ENCODE peak calls at places on chromosome 4, in four cellular contexts. H, Z, U and W are unnamed samples.
A peak's percentile ranks its signal among the peaks of the same experiment; 100 is the strongest.

GRCh38 chr4:151624606-151625565 is 135.9 kb downstream of the GATB start:
- DNase-seq in H (no peak), Z (no peak), U (no peak), W (no peak)

GRCh38 chr4:8917321-8917811 is 45.7 kb upstream of the HMX1 start:
- DNase-seq in H (no peak), Z (no peak), U (no peak), W (no peak)

GRCh38 chr4:15003441-15003890 is 1.2 kb downstream of the CPEB2 start:
- DNase-seq in H (peak; percentile 61), Z (no peak), U (no peak), W (no peak)

GRCh38 chr4:40309250-40309774 is 25.8 kb upstream of the CHRNA9 start:
- DNase-seq in H (peak; percentile 72), Z (peak; percentile 77), U (peak; percentile 64), W (peak; percentile 61)

GRCh38 chr4:52574036-52574435 is 85.1 kb downstream of the USP46 start:
- DNase-seq in H (no peak), Z (no peak), U (no peak), W (no peak)

GRCh38 chr4:7390906-7391636 is 43.7 kb downstream of the PSAPL1 start:
- DNase-seq in H (no peak), Z (no peak), U (no peak), W (no peak)

GRCh38 chr4:157372154-157372553 is 151.6 kb downstream of the GRIA2 start:
- DNase-seq in H (no peak), Z (no peak), U (no peak), W (no peak)

GRCh38 chr4:5810770-5811430 is 82.0 kb downstream of the CRMP1 start:
- DNase-seq in H (no peak), Z (no peak), U (no peak), W (no peak)

GRCh38 chr4:94202769-94203168 is 4.9 kb upstream of the SMARCAD1 start:
- DNase-seq in H (no peak), Z (no peak), U (no peak), W (no peak)

GRCh38 chr4:8557151-8558076 is 22.8 kb upstream of the GPR78 start:
- DNase-seq in H (no peak), Z (no peak), U (no peak), W (no peak)

DNA sequence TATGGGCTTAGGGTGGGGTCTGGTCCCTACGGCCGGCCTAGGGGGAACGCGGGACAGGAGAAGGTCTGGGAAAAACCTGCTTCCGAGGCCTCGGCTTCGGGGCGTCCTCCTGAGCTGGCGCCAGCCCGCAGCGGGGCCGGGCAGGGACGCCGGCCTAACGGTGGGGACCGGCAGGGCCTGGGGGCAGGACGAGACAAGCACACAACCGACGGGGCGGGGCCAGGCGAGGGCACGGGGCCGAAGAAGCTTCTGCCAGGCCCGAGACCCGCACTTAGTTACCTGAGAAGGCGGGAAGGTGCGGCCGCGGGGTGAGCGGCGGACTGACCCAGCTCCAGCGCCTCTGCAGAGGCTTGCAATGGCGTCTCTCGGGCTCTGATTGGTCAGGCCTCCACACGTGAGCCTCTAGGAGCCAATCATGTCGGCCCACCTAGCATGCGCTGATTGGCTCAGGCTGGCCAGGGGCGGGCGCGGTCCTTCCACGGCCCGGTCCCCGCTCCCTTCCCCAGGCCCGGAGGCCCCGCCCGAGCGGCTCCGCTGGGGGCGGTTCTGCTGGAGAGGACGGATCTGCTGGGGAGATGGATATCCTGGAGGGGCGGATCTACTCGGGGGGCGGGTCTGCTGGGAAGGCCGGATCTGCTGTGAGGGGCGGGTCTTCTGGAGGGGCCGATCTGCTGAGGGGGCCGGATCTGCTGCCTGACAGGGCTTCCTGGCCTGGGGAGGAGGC is 44.3 kb downstream of the CPLX1 start:
- DNase-seq in H (peak; percentile 98), Z (peak; percentile 96), U (peak; percentile 97), W (peak; percentile 82)
- TF ChIP-seq TCF7L2 in H (no peak), Z (peak; percentile 32), U (no peak), W (no peak)

GRCh38 chr4:76738081-76738931 is 159.6 kb downstream of the SOWAHB start:
- DNase-seq in H (no peak), Z (no peak), U (no peak), W (no peak)
- TF ChIP-seq TCF7L2 in H (no peak), Z (no peak), U (no peak), W (no peak)

GRCh38 chr4:186300659-186301377 is 34.8 kb downstream of the F11 start:
- DNase-seq in H (no peak), Z (no peak), U (no peak), W (no peak)

GRCh38 chr4:186307916-186308315 is 41.9 kb downstream of the F11 start:
- DNase-seq in H (no peak), Z (no peak), U (no peak), W (no peak)

GRCh38 chr4:186304216-186304615 is 38.2 kb downstream of the F11 start:
- DNase-seq in H (no peak), Z (no peak), U (no peak), W (no peak)

GRCh38 chr4:186307497-186307896 is 41.5 kb downstream of the F11 start:
- DNase-seq in H (no peak), Z (no peak), U (no peak), W (no peak)

GRCh38 chr4:186304816-186305520 is 39.0 kb downstream of the F11 start:
- DNase-seq in H (no peak), Z (no peak), U (no peak), W (no peak)
- TF ChIP-seq TCF7L2 in H (no peak), Z (no peak), U (no peak), W (no peak)

GRCh38 chr4:183571350-183572076 is 66.7 kb downstream of the ING2 start:
- DNase-seq in H (no peak), Z (no peak), U (peak; percentile 72), W (no peak)
- TF ChIP-seq TCF7L2 in H (no peak), Z (no peak), U (no peak), W (no peak)

GRCh38 chr4:118279920-118280432 is 72.8 kb downstream of the PRSS12 start:
- DNase-seq in H (no peak), Z (no peak), U (no peak), W (no peak)

GRCh38 chr4:118280501-118281218 is 72.1 kb downstream of the PRSS12 start:
- DNase-seq in H (peak; percentile 22), Z (peak; percentile 67), U (peak; percentile 74), W (peak; percentile 41)

GRCh38 chr4:118281611-118282442 is 71.0 kb downstream of the PRSS12 start:
- DNase-seq in H (peak; percentile 15), Z (no peak), U (peak; percentile 18), W (no peak)

GRCh38 chr4:118284169-118284568 is 68.6 kb downstream of the PRSS12 start:
- DNase-seq in H (no peak), Z (no peak), U (no peak), W (no peak)

DNA sequence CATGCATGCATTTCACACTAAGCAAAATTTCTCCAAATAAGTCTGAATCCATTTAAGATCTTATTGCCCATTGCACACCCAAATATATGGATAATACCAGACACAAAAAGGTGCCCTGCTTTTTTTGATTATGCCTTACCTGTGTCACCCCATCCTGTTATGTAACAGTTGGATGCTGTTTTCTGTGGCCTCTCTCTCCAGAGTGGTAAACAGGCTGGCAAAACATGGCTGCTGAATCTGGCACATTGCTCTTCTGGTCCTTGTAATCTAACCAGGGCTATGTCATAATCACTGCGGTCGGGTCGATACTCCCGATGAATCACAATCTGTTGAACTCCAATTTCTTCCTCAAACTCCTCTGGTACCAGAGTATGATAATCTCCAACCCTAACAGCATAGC is 70.1 kb downstream of the PRSS12 start:
- DNase-seq in H (no peak), Z (no peak), U (peak; percentile 33), W (no peak)
- TF ChIP-seq TCF7L2 in H (no peak), Z (no peak), U (no peak), W (no peak)